ENCODE peak calls at places on chromosomes 2 and 18, in five cellular contexts. T is IMR-90, L is osteocyte, U is OCI-LY7, X is MV-4-11. G is an unnamed sample.

GRCh38 chr18:68972176-68972575 is 174.3 kb downstream of the CCDC102B start:
- DNase-seq in T (no peak), L (no peak), U (no peak), X (no peak), G (no peak)

GRCh38 chr2:3558205-3559014 is at the start of gene RNASEH1:
- DNase-seq in T (peak), L (peak), U (peak), X (peak), G (peak)

GRCh38 chr2:51597086-51597485 is 565.2 kb upstream of the NRXN1 start:
- DNase-seq in T (no peak), L (no peak), U (peak), X (no peak), G (no peak)

GRCh38 chr2:216635171-216635570 is 2.0 kb downstream of the IGFBP2 start:
- DNase-seq in T (no peak), L (no peak), U (no peak), X (no peak), G (no peak)

GRCh38 chr2:102359527-102359926 is 3.9 kb downstream of the IL18R1 start:
- DNase-seq in T (no peak), L (no peak), U (no peak), X (no peak), G (no peak)

GRCh38 chr2:217797661-217798069 is 205.1 kb downstream of the TNS1 start:
- DNase-seq in T (peak), L (peak), U (peak), X (no peak), G (no peak)

GRCh38 chr2:205776139-205776538 is 93.8 kb downstream of the NRP2 start:
- DNase-seq in T (no peak), L (no peak), U (peak), X (peak), G (no peak)

GRCh38 chr2:231300020-231300721 is 95.3 kb upstream of the B3GNT7 start:
- DNase-seq in T (no peak), L (peak), U (no peak), X (peak), G (no peak)

GRCh38 chr2:134491796-134492441 is 226.9 kb downstream of the TMEM163 start:
- DNase-seq in T (no peak), L (peak), U (no peak), X (no peak), G (no peak)

GRCh38 chr18:23970161-23971153 is 44.1 kb upstream of the TTC39C start:
- DNase-seq in T (no peak), L (peak), U (peak), X (peak), G (peak)

GRCh38 chr2:97267411-97268074 is 154.6 kb downstream of the ANKRD36 start:
- DNase-seq in T (peak), L (peak), U (no peak), X (no peak), G (peak)